ENCODE peak calls at places on chromosomes 1 and 21, in ten cellular contexts. B is HCT116, C is keratinocyte, V is left lung, S is adrenal gland, R is fibroblast of lung, O is pancreas, P is testis, E is mammary epithelial cell, Q is cardiac muscle cell. G is an unnamed sample.

GRCh38 chr1:116321766-116322175 is 51.3 kb upstream of the ATP1A1 start:
- DNase-seq in B (no peak), C (no peak), V (no peak), S (no peak), R (no peak), O (no peak), P (no peak), E (no peak), Q (no peak), G (no peak)

GRCh38 chr1:214364335-214364734 is 83.4 kb downstream of the SMYD2 start:
- DNase-seq in B (no peak), C (no peak), V (no peak), S (no peak), R (peak; percentile 59), O (no peak), P (no peak), E (no peak), Q (peak; percentile 49), G (no peak)

GRCh38 chr21:46156378-46156645 is 933 bp upstream of the FTCD start:
- DNase-seq in B (no peak), C (no peak), V (peak; percentile 66), S (no peak), R (no peak), O (peak; percentile 29), P (peak; percentile 14), E (no peak), Q (no peak), G (peak; percentile 24)

GRCh38 chr1:175062339-175062738 is 5.3 kb upstream of the TNN start:
- DNase-seq in B (no peak), C (no peak), V (no peak), S (no peak), R (no peak), O (no peak), P (no peak), E (peak; percentile 40), Q (no peak), G (no peak)

GRCh38 chr1:28341591-28341990 is 12.8 kb downstream of the MED18 start:
- DNase-seq in B (no peak), C (peak; percentile 58), V (no peak), S (no peak), R (peak; percentile 58), O (no peak), P (no peak), E (peak; percentile 74), Q (no peak), G (no peak)

GRCh38 chr1:167122568-167122967 is 28.7 kb downstream of the STYXL2 start:
- DNase-seq in B (no peak), C (no peak), V (no peak), S (no peak), R (no peak), O (no peak), P (no peak), E (no peak), Q (no peak), G (no peak)

GRCh38 chr1:70818391-70818790 is 229.2 kb downstream of the PTGER3 start:
- DNase-seq in B (no peak), C (no peak), V (no peak), S (no peak), R (peak; percentile 1), O (no peak), P (no peak), E (no peak), Q (peak; percentile 6), G (no peak)

GRCh38 chr1:246689409-246689997 is 34.7 kb upstream of the SCCPDH start:
- DNase-seq in B (peak; percentile 52), C (peak; percentile 33), V (peak; percentile 88), S (peak; percentile 57), R (peak; percentile 65), O (peak; percentile 79), P (peak; percentile 62), E (peak; percentile 76), Q (peak; percentile 74), G (peak; percentile 88)

GRCh38 chr1:227922501-227923352 is 25.0 kb downstream of the WNT9A start:
- DNase-seq in B (no peak), C (no peak), V (peak; percentile 67), S (no peak), R (no peak), O (no peak), P (no peak), E (no peak), Q (no peak), G (no peak)

GRCh38 chr1:22342734-22343191 is 108.9 kb upstream of the ZBTB40 start:
- DNase-seq in B (no peak), C (no peak), V (no peak), S (no peak), R (no peak), O (no peak), P (no peak), E (no peak), Q (no peak), G (no peak)

GRCh38 chr1:73803380-73803779 is 394.6 kb downstream of the LRRIQ3 start:
- DNase-seq in B (no peak), C (no peak), V (no peak), S (no peak), R (no peak), O (no peak), P (no peak), E (no peak), Q (no peak), G (no peak)

GRCh38 chr1:36464605-36465393 is 615 bp upstream of the MRPS15 start:
- DNase-seq in B (no peak), C (no peak), V (no peak), S (no peak), R (no peak), O (no peak), P (no peak), E (no peak), Q (no peak), G (no peak)

GRCh38 chr1:200899015-200899386 is 4.3 kb downstream of the INAVA start:
- DNase-seq in B (no peak), C (no peak), V (no peak), S (no peak), R (no peak), O (no peak), P (no peak), E (no peak), Q (no peak), G (no peak)
- H3K4me3 ChIP-seq in B (no peak overlapping the region), C (no peak overlapping the region), V (no peak overlapping the region), S (no peak overlapping the region), R (no peak overlapping the region), O (no peak overlapping the region), P (no peak overlapping the region), E (no peak overlapping the region), Q (no peak overlapping the region), G (no peak overlapping the region)

GRCh38 chr1:187999973-188000372 is 1171.2 kb downstream of the PLA2G4A start:
- DNase-seq in B (no peak), C (no peak), V (no peak), S (no peak), R (no peak), O (no peak), P (no peak), E (no peak), Q (peak; percentile 25), G (no peak)
- TF ChIP-seq CTCF in B (peak; percentile 21), C (no peak), V (no peak), S (peak; percentile 27), R (peak; percentile 25), O (no peak), P (no peak), E (peak; percentile 43), Q (peak; percentile 34), G (no peak)

GRCh38 chr21:41660748-41661147 is 106.1 kb downstream of the RIPK4 start:
- DNase-seq in B (no peak), C (no peak), V (no peak), S (no peak), R (no peak), O (no peak), P (no peak), E (no peak), Q (no peak), G (no peak)
- H3K27ac ChIP-seq in B (no peak overlapping the region), C (no peak overlapping the region), V (no peak overlapping the region), S (no peak overlapping the region), R (no peak overlapping the region), O (no peak overlapping the region), P (no peak overlapping the region), E (no peak overlapping the region), Q (no peak overlapping the region), G (no peak overlapping the region)

DNA sequence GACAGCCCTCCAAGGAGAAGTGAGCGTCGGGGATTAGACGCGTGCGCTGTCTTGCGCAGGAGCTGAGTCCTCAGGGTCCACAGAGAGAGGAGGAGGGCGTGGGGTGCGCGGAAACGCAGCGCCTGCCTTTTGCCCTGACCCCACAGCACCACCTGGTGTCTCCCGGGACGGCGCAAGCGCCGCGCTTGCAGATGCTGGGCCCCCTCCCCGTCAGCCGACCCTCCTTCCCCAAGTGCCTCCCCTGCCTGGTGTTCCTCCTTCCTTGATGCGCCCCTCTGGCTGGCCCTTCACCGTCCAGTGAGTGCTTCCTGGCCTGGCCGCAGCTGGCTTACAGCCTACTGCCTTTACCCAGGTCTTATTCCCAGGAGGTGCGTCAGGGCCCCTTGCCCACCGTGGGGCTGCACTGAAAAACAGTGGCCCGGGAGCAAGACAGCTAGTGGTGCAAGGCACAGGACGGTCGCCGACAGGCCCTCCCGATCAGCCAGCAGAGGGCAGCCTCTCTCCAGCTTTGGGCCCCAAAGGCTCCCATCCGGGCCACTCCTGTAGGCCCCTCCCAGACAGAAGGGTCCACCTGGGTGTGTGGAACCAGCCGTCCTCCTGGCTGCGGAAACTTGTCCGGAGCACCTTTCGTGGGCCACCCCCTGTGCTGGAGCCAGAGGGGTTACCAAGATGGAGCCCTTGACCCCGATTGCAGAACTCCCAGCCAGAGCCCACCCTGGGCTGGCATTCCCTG is 12.9 kb upstream of the PHLDA3 start:
- DNase-seq in B (peak; percentile 76), C (no peak), V (peak; percentile 96), S (peak; percentile 85), R (peak; percentile 72), O (peak; percentile 92), P (peak; percentile 85), E (peak; percentile 68), Q (peak; percentile 87), G (peak; percentile 93)
- H3K4me3 ChIP-seq in B (no peak overlapping the region), C (peak overlapping the region; percentile 62), V (peak overlapping the region; percentile 43), S (no peak overlapping the region), R (no peak overlapping the region), O (no peak overlapping the region), P (peak overlapping the region; percentile 11), E (no peak overlapping the region), Q (peak overlapping the region; percentile 11), G (peak overlapping the region; percentile 42)

GRCh38 chr1:220544901-220545303 is 17.0 kb downstream of the MARK1 start:
- DNase-seq in B (no peak), C (no peak), V (no peak), S (no peak), R (peak; percentile 5), O (no peak), P (no peak), E (no peak), Q (peak; percentile 19), G (no peak)
- TF ChIP-seq CTCF in B (peak; percentile 29), C (peak; percentile 62), V (no peak), S (no peak), R (peak; percentile 27), O (no peak), P (no peak), E (peak; percentile 35), Q (peak; percentile 27), G (no peak)

DNA sequence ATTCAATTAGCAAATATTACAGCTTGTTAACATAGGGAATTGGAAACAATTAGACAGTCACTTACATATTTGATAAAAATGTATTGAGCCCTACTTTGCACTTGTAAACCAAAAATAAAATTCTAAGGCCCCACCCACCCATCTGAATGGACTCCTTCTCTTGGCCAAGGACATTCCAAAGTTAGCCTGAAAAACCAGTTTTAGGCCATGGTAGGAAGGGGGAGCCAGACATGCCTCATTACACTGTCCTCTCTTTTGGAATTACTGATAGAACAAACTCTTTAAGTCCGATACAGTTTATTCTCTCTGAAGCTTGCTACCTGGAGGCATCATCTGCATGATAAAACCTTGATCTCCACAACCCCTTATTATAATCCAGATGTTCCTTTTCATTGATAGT is 28.0 kb upstream of the TSPAN2 start:
- DNase-seq in B (no peak), C (no peak), V (no peak), S (no peak), R (no peak), O (no peak), P (no peak), E (peak; percentile 36), Q (no peak), G (no peak)
- H3K27ac ChIP-seq in B (no peak overlapping the region), C (no peak overlapping the region), V (no peak overlapping the region), S (no peak overlapping the region), R (no peak overlapping the region), O (no peak overlapping the region), P (no peak overlapping the region), E (no peak overlapping the region), Q (no peak overlapping the region), G (no peak overlapping the region)